ENCODE peak calls at places on chromosomes 6 and 20, in four cellular contexts. T, D, M and J are unnamed samples.

GRCh38 chr6:19999319-20000191 is 162.4 kb downstream of the ID4 start:
- DNase-seq in T (no peak), D (no peak), M (no peak), J (no peak)

GRCh38 chr20:36468149-36469000 is 72.9 kb upstream of the MYL9 start:
- DNase-seq in T (no peak), D (no peak), M (no peak), J (peak)

GRCh38 chr6:1705630-1706029 is 95.9 kb downstream of the FOXC1 start:
- DNase-seq in T (no peak), D (no peak), M (no peak), J (no peak)

GRCh38 chr6:13012977-13013680 is 296.6 kb downstream of the PHACTR1 start:
- DNase-seq in T (no peak), D (peak), M (no peak), J (peak)

GRCh38 chr20:15220009-15220656 is 882.7 kb upstream of the FLRT3 start:
- DNase-seq in T (no peak), D (no peak), M (no peak), J (no peak)

GRCh38 chr6:119627908-119628669 is 278.5 kb upstream of the MAN1A1 start:
- DNase-seq in T (no peak), D (peak), M (no peak), J (no peak)

GRCh38 chr20:37535443-37536132 is 7.9 kb upstream of the BLCAP start:
- DNase-seq in T (no peak), D (no peak), M (no peak), J (no peak)

GRCh38 chr6:143579703-143580102 is 68.2 kb upstream of the FUCA2 start:
- DNase-seq in T (no peak), D (no peak), M (peak), J (no peak)

GRCh38 chr6:100166991-100167390 is 173.0 kb upstream of the MCHR2 start:
- DNase-seq in T (no peak), D (no peak), M (no peak), J (no peak)

GRCh38 chr6:13920584-13920983 is 4.2 kb upstream of the RNF182 start:
- DNase-seq in T (no peak), D (no peak), M (no peak), J (no peak)

GRCh38 chr6:119669228-119669627 is 319.7 kb upstream of the MAN1A1 start:
- DNase-seq in T (no peak), D (no peak), M (no peak), J (no peak)

GRCh38 chr6:53815381-53816119 is 20.7 kb downstream of the LRRC1 start:
- DNase-seq in T (no peak), D (no peak), M (no peak), J (no peak)

GRCh38 chr6:25415274-25415673 is 136.1 kb downstream of the CARMIL1 start:
- DNase-seq in T (no peak), D (no peak), M (no peak), J (no peak)

GRCh38 chr6:89410231-89411018 is 1.6 kb downstream of the RRAGD start:
- DNase-seq in T (no peak), D (peak), M (no peak), J (no peak)

GRCh38 chr20:16005612-16006493 is 567.4 kb downstream of the KIF16B start:
- DNase-seq in T (no peak), D (peak), M (no peak), J (no peak)

GRCh38 chr6:113674075-113674474 is 183.1 kb upstream of the MARCKS start:
- DNase-seq in T (no peak), D (no peak), M (no peak), J (no peak)

GRCh38 chr6:33095681-33096080 is 19.9 kb downstream of the HLA-DPB1 start:
- DNase-seq in T (no peak), D (no peak), M (no peak), J (no peak)

GRCh38 chr20:15890358-15890982 is 682.8 kb downstream of the KIF16B start:
- DNase-seq in T (no peak), D (no peak), M (no peak), J (no peak)

GRCh38 chr6:1312444-1313363 is 806 bp downstream of the FOXQ1 start:
- DNase-seq in T (no peak), D (peak), M (no peak), J (no peak)

GRCh38 chr6:122717350-122717749 is 62.2 kb upstream of the FABP7 start:
- DNase-seq in T (no peak), D (peak), M (no peak), J (no peak)

GRCh38 chr6:167350322-167350721 is 25.4 kb downstream of the TTLL2 start:
- DNase-seq in T (no peak), D (peak), M (no peak), J (no peak)

GRCh38 chr6:144857086-144857485 is 572.0 kb downstream of the UTRN start:
- DNase-seq in T (no peak), D (no peak), M (no peak), J (no peak)

GRCh38 chr6:35955521-35955920 is 34.6 kb upstream of the SRPK1 start:
- DNase-seq in T (no peak), D (no peak), M (no peak), J (no peak)

GRCh38 chr6:157822221-157823000 is 635 bp upstream of the SNX9 start:
- DNase-seq in T (no peak), D (peak), M (peak), J (no peak)

GRCh38 chr6:168534265-168534664 is 93.3 kb downstream of the SMOC2 start:
- DNase-seq in T (no peak), D (no peak), M (no peak), J (no peak)

GRCh38 chr6:83119742-83120300 is 52.4 kb downstream of the DOP1A start:
- DNase-seq in T (no peak), D (no peak), M (no peak), J (no peak)

GRCh38 chr6:141486942-141487341 is 645.8 kb upstream of the GJE1 start:
- DNase-seq in T (no peak), D (no peak), M (no peak), J (no peak)

GRCh38 chr6:141488466-141488865 is 644.3 kb upstream of the GJE1 start:
- DNase-seq in T (no peak), D (no peak), M (no peak), J (no peak)

GRCh38 chr6:141482773-141483172 is 650.0 kb upstream of the GJE1 start:
- DNase-seq in T (no peak), D (no peak), M (no peak), J (no peak)

GRCh38 chr6:141483561-141484061 is 649.1 kb upstream of the GJE1 start:
- DNase-seq in T (no peak), D (no peak), M (no peak), J (peak)

DNA sequence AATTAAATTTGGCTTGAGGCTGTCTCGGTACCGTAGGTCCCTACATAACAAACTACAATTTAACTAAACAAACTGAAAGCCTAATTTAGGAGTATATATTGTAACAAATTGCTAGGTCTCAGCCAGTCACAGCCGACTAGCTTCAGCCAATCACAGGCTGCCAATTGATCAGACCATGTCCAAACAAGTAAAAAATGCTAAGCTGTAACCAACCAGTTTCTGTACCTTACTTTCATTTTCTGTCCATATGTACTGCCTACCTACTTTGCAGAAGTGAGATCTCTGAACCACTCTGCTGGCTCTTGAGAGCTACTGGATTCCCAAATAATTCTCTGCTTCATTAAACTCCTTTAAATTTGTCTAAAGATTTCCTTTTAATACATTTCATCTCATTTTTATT is 648.0 kb upstream of the GJE1 start:
- DNase-seq in T (no peak), D (no peak), M (no peak), J (no peak)
- H3K27ac ChIP-seq in T (peak), D (no peak), M (no peak), J (no peak)

DNA sequence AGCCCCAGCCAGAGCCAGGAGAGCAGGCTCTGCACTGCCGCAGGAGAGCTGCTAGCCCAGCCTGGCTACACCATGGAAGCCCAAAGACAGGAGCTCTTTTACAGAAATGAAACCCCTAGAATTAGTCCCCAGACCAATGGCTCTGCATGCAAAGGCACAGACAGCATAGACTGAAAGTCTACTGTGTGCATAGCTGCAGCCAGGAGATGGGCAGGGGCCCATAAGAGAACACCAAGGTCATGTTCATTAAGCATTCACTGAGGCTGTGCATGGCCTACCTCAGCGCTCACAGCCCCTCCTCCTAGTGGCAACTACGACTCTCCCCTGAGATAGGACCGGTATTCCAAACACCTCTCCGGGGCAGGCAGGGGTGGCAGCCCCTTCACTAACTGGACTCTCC is 34.9 kb downstream of the SNX5 start:
- DNase-seq in T (no peak), D (no peak), M (no peak), J (no peak)
- H3K27ac ChIP-seq in T (peak), D (no peak), M (no peak), J (no peak)

GRCh38 chr20:56628873-56629463 is at the start of gene TFAP2C:
- DNase-seq in T (no peak), D (peak), M (peak), J (no peak)
- H3K27ac ChIP-seq in T (no peak), D (no peak), M (peak), J (no peak)

GRCh38 chr6:169618526-169619490 is 83.0 kb downstream of the WDR27 start:
- DNase-seq in T (no peak), D (peak), M (no peak), J (no peak)
- H3K27ac ChIP-seq in T (no peak), D (peak), M (no peak), J (no peak)

GRCh38 chr6:11253594-11253993 is 21.1 kb upstream of the NEDD9 start:
- DNase-seq in T (no peak), D (no peak), M (no peak), J (no peak)
- H3K27ac ChIP-seq in T (peak), D (no peak), M (peak), J (no peak)

DNA sequence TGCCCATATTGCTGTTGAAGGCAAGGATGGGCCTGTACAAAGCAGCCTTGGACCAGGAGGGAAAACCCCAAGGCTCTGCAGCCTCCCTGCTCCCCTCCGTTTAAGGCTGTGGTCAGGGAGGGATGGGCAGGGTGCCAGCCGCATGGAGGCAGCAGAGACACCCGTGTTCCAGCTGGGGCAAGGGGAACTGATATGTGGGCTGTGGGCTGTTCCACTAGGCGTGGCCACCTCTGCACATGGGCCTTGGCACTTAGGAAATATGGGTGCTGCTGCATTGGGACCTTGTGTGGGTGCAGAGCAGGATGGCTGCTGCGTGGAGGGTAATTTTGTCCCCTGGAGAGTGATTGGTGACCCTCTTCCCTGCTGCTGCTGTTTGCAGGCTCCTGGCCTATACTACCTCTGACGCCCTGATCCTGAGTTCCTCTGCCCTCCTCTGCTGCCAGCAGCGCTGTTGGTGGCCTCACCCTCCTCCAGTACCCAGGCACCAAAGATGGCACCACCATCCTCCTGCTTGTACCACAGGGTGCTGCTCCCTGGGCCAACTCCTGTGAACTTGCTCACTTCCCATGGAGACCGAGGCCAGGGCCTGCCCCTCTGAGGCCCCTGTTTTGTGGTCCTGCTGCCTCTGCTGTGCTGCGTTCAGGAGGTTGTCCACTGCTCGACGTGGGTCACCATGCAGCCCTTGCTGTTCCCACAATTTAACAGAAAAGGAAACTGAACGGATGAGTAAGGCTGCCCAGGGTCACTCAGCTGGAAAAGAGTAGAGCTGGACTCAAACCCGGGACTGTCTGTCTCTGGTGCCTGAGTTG is 35.3 kb downstream of the PANK2 start:
- DNase-seq in T (no peak), D (no peak), M (no peak), J (no peak)
- H3K27ac ChIP-seq in T (peak), D (peak), M (no peak), J (peak)

GRCh38 chr20:47481330-47482216 is 20.1 kb upstream of the NCOA3 start:
- DNase-seq in T (no peak), D (no peak), M (no peak), J (no peak)

GRCh38 chr20:47480705-47481104 is 21.0 kb upstream of the NCOA3 start:
- DNase-seq in T (no peak), D (no peak), M (no peak), J (no peak)

GRCh38 chr20:47479506-47479905 is 22.2 kb upstream of the NCOA3 start:
- DNase-seq in T (no peak), D (no peak), M (no peak), J (no peak)

GRCh38 chr20:47480239-47480638 is 21.4 kb upstream of the NCOA3 start:
- DNase-seq in T (no peak), D (no peak), M (no peak), J (no peak)

DNA sequence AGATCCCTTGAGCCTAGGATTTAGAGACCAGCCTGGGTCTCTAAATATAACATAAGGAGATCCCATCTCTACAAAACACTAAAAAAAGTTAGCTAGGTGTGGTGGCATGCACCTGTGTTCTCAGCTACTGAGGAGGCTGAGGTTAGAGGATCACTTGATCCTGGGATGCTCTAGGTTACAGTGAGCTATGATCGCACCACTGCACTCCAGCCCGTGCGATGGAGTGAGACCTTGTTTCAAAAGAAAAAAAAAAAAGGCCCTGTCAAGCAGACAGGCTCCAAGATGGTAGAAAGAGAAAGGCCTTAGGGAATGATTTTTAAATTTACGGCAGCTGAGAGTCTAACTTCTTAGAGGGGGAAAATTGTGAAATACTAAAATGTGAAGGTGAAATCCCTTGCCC is 22.6 kb upstream of the NCOA3 start:
- DNase-seq in T (no peak), D (no peak), M (no peak), J (no peak)
- H3K27ac ChIP-seq in T (no peak), D (no peak), M (no peak), J (no peak)

GRCh38 chr20:59217794-59218193 is 54.2 kb downstream of the ZNF831 start:
- DNase-seq in T (no peak), D (no peak), M (no peak), J (no peak)
- H3K27ac ChIP-seq in T (no peak), D (no peak), M (no peak), J (no peak)

GRCh38 chr6:40205801-40206200 is 271.5 kb upstream of the MOCS1 start:
- DNase-seq in T (no peak), D (no peak), M (no peak), J (no peak)
- H3K27ac ChIP-seq in T (no peak), D (no peak), M (no peak), J (no peak)